ENCODE peak calls at places on chromosomes 5 and 9, in eight cellular contexts. Q is kidney, M is mammary epithelial cell, J is thoracic aorta, E is OCI-LY7, N is aorta, R is uterus, H is psoas muscle. P is an unnamed sample. For H3K4me1, the result is how much of the 10 kb centered on the place peaks cover.

GRCh38 chr9:86700601-86701000 is 246.7 kb downstream of the GAS1 start:
- DNase-seq in M (peak), R (peak), J (no peak), N (peak), Q (peak), H (peak), E (no peak), P (no peak)

GRCh38 chr9:131635285-131635684 is 90.0 kb downstream of the PRRT1B start:
- DNase-seq in R (peak), J (peak), M (peak), Q (peak), N (peak), H (peak), E (no peak), P (peak)

GRCh38 chr9:4371108-4371507 is 71.2 kb upstream of the GLIS3 start:
- DNase-seq in M (peak), H (no peak), N (peak), Q (no peak), E (no peak), J (no peak), R (no peak), P (no peak)

GRCh38 chr5:62621280-62621679 is 42.7 kb downstream of the LRRC70 start:
- DNase-seq in E (no peak), H (no peak), N (no peak), Q (no peak), R (no peak), M (no peak), J (no peak), P (no peak)

GRCh38 chr5:169164481-169164925 is 136.4 kb downstream of the SLIT3 start:
- DNase-seq in N (peak), M (peak), R (no peak), Q (no peak), J (no peak), E (no peak), H (no peak), P (no peak)

GRCh38 chr9:119951090-119951489 is 581.9 kb upstream of the BRINP1 start:
- DNase-seq in M (no peak), R (no peak), N (peak), E (no peak), J (peak), H (no peak), Q (no peak), P (no peak)

GRCh38 chr9:125732562-125732961 is 14.6 kb upstream of the PBX3 start:
- DNase-seq in R (no peak), Q (no peak), E (no peak), J (no peak), M (no peak), H (no peak), N (no peak), P (no peak)

GRCh38 chr9:8234286-8234819 is 434.8 kb upstream of the DMAC1 start:
- DNase-seq in R (no peak), M (no peak), J (no peak), Q (no peak), N (no peak), E (no peak), H (no peak), P (no peak)

GRCh38 chr9:130311019-130311773 is 45.6 kb downstream of the HMCN2 start:
- DNase-seq in N (peak), M (no peak), R (no peak), J (no peak), Q (peak), E (no peak), H (no peak), P (no peak)

GRCh38 chr5:167952278-167952990 is 339.0 kb upstream of the WWC1 start:
- DNase-seq in M (no peak), H (no peak), R (no peak), Q (no peak), E (no peak), J (no peak), N (no peak), P (no peak)

GRCh38 chr5:12695651-12696050 is 791.4 kb upstream of the CTNND2 start:
- DNase-seq in E (no peak), M (no peak), J (no peak), Q (no peak), R (no peak), N (no peak), H (no peak), P (no peak)

GRCh38 chr5:2685651-2686050 is 65.8 kb downstream of the IRX2 start:
- DNase-seq in H (no peak), Q (no peak), E (no peak), M (peak), R (no peak), N (no peak), J (no peak), P (no peak)

GRCh38 chr5:17114715-17115599 is 102.5 kb upstream of the BASP1 start:
- DNase-seq in E (no peak), R (no peak), J (no peak), H (no peak), Q (no peak), N (no peak), M (no peak), P (no peak)

GRCh38 chr5:172583931-172584511 is 57.0 kb upstream of the NEURL1B start:
- DNase-seq in J (no peak), H (peak), R (peak), N (no peak), E (no peak), Q (no peak), M (no peak), P (no peak)

GRCh38 chr5:54807421-54807820 is 178.0 kb downstream of the ESM1 start:
- DNase-seq in E (no peak), J (no peak), N (no peak), R (no peak), Q (no peak), M (peak), H (no peak), P (no peak)

GRCh38 chr9:134419684-134420076 is 93.4 kb downstream of the RXRA start:
- DNase-seq in H (no peak), Q (no peak), J (no peak), M (no peak), N (no peak), E (no peak), R (no peak), P (no peak)

GRCh38 chr9:8558176-8558575 is 758.6 kb upstream of the DMAC1 start:
- DNase-seq in E (no peak), J (no peak), H (no peak), R (no peak), M (peak), Q (no peak), N (no peak), P (no peak)

GRCh38 chr5:13567819-13568218 is 376.7 kb downstream of the DNAH5 start:
- DNase-seq in M (peak), H (no peak), Q (no peak), E (no peak), N (no peak), J (no peak), R (no peak), P (no peak)

GRCh38 chr5:12141496-12141895 is 237.2 kb upstream of the CTNND2 start:
- DNase-seq in J (no peak), H (no peak), N (no peak), Q (no peak), R (no peak), M (no peak), E (no peak), P (no peak)

GRCh38 chr9:111148994-111149759 is 110.9 kb upstream of the LPAR1 start:
- DNase-seq in M (no peak), J (no peak), E (no peak), R (peak), H (peak), N (peak), Q (no peak), P (no peak)

GRCh38 chr9:38677660-38678303 is 42.2 kb downstream of the FAM240B start:
- DNase-seq in M (no peak), E (no peak), J (no peak), N (no peak), R (no peak), H (no peak), Q (no peak), P (no peak)

GRCh38 chr5:64822329-64822728 is 53.6 kb downstream of the CWC27 start:
- DNase-seq in H (no peak), M (no peak), R (no peak), E (no peak), Q (no peak), J (no peak), N (no peak), P (no peak)

GRCh38 chr5:154993461-154993860 is 20.1 kb upstream of the KIF4B start:
- DNase-seq in Q (no peak), J (no peak), E (no peak), H (no peak), M (no peak), N (no peak), R (no peak), P (no peak)

GRCh38 chr5:72178910-72179815 is 71.9 kb downstream of the MAP1B start:
- DNase-seq in E (no peak), H (peak), M (peak), R (peak), J (peak), N (peak), Q (peak), P (peak)

GRCh38 chr9:68780735-68781134 is 75.7 kb downstream of the PIP5K1B start:
- DNase-seq in E (peak), M (peak), Q (no peak), N (no peak), R (no peak), J (no peak), H (no peak), P (no peak)

GRCh38 chr5:177169271-177169670 is 35.7 kb downstream of the NSD1 start:
- DNase-seq in H (no peak), Q (no peak), E (no peak), M (no peak), R (no peak), N (no peak), J (no peak), P (no peak)

GRCh38 chr9:111945216-111945615 is 48.6 kb downstream of the UGCG start:
- DNase-seq in M (no peak), H (no peak), N (no peak), R (no peak), E (no peak), J (no peak), Q (no peak), P (no peak)

GRCh38 chr5:66807743-66808142 is 211.6 kb downstream of the MAST4 start:
- DNase-seq in E (no peak), H (no peak), J (no peak), Q (no peak), M (peak), N (no peak), R (no peak), P (no peak)

GRCh38 chr9:121674952-121675351 is 23.5 kb downstream of the DAB2IP start:
- DNase-seq in Q (peak), M (peak), J (no peak), E (no peak), R (no peak), H (no peak), N (peak), P (no peak)

GRCh38 chr5:1037671-1038416 is 29.2 kb downstream of the NKD2 start:
- DNase-seq in Q (peak), R (no peak), E (no peak), H (peak), M (no peak), N (peak), J (no peak), P (no peak)

GRCh38 chr5:54794437-54794970 is 190.9 kb downstream of the ESM1 start:
- DNase-seq in H (no peak), Q (no peak), M (no peak), N (no peak), E (no peak), J (no peak), R (no peak), P (no peak)

GRCh38 chr9:117706421-117707150 is 2.4 kb downstream of the TLR4 start:
- DNase-seq in E (no peak), M (peak), H (no peak), J (no peak), R (no peak), N (no peak), Q (no peak), P (no peak)

GRCh38 chr5:17218353-17219005 is 1.0 kb downstream of the BASP1 start:
- DNase-seq in H (peak), E (peak), J (peak), M (peak), R (peak), Q (peak), N (peak), P (no peak)

GRCh38 chr9:130405657-130406257 is 39.0 kb upstream of the ASS1 start:
- DNase-seq in N (no peak), M (no peak), R (no peak), H (no peak), Q (no peak), E (no peak), J (no peak), P (no peak)

GRCh38 chr9:137114220-137114612 is 317 bp downstream of the DPP7 start:
- DNase-seq in R (no peak), N (no peak), J (no peak), M (no peak), Q (no peak), E (no peak), H (no peak), P (no peak)

GRCh38 chr5:178420424-178420823 is 169.8 kb downstream of the COL23A1 start:
- DNase-seq in J (no peak), H (no peak), R (no peak), N (no peak), M (no peak), E (no peak), Q (peak), P (no peak)
- H3K4me1 ChIP-seq in J (under half), H (under half), R (under half), N (under half), M (under half), E (under half), Q (under half), P (under half)

DNA sequence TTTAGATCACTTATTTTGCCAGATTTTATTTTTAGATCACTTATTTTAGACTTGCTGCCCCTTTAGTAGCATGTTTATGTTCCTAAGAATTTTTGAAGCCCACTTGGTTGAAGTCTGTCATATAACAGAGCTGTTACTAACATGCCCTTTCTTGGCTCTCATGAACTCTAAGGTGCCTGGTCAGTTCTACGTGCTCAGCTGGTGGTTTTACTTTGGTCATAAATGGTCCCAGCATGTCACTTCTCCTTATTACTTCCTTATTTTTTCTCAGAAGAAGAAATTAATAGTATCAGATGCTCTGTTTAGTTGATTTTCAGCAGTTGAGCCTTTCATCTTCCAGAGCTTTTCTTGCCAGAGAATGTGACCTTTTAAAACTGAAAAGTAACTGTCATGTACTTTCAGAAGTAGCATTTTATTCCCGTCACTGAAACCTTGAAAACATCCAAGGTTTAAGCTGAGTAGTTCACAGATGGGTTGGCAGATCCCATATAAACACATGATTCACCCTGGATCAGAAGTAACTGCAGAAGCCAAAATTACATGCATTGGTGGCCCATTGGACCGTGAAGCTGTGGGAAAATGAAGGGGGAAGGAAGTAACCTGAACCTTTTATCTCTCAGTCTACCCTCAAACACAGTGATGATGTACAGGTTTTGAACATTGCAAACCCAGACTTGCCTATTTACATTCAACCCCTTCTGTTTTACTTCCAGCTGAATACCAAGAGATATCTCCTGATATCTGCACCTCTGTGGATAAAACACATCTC is 50.5 kb downstream of the HACD4 start:
- DNase-seq in H (no peak), J (no peak), R (no peak), Q (no peak), M (no peak), E (peak), N (no peak), P (no peak)
- H3K4me1 ChIP-seq in H (under half), J (under half), R (under half), Q (under half), M (under half), E (under half), N (under half), P (under half)

GRCh38 chr5:73825736-73826135 is 199.7 kb downstream of the ARHGEF28 start:
- DNase-seq in J (no peak), H (no peak), R (no peak), M (no peak), Q (no peak), E (no peak), N (no peak), P (no peak)

GRCh38 chr5:73825219-73825618 is 199.2 kb downstream of the ARHGEF28 start:
- DNase-seq in R (no peak), H (no peak), M (no peak), J (no peak), Q (no peak), N (no peak), E (no peak), P (no peak)

GRCh38 chr5:73822276-73822988 is 196.4 kb downstream of the ARHGEF28 start:
- DNase-seq in E (no peak), M (no peak), J (no peak), R (no peak), N (no peak), H (no peak), Q (no peak), P (no peak)

GRCh38 chr5:73822989-73823339 is 197.0 kb downstream of the ARHGEF28 start:
- DNase-seq in E (no peak), J (no peak), M (peak), H (no peak), Q (no peak), N (no peak), R (no peak), P (no peak)

DNA sequence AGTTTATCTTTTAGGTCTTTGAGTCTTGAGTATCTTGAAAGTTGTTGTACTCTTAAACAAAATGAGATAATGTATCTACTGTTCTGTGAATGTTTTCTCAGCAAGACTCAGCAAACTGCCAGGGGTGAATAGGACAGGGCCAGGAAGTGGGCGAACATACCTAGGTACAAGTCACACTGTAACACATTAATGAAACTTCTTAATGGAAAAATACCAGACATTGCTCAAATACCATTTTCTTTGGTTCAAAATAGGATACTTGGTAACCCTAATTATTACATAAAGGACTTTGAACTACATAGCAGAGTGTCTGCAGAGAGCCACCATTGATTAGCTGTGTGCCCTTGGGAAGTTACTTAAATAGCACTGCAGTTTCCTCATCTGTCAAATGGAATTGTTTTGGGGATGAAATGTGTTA is 197.5 kb downstream of the ARHGEF28 start:
- DNase-seq in N (no peak), M (peak), R (no peak), J (no peak), H (no peak), E (no peak), Q (no peak), P (no peak)
- H3K4me1 ChIP-seq in N (under half), M (half or more), R (under half), J (under half), H (under half), E (under half), Q (half or more), P (under half)

DNA sequence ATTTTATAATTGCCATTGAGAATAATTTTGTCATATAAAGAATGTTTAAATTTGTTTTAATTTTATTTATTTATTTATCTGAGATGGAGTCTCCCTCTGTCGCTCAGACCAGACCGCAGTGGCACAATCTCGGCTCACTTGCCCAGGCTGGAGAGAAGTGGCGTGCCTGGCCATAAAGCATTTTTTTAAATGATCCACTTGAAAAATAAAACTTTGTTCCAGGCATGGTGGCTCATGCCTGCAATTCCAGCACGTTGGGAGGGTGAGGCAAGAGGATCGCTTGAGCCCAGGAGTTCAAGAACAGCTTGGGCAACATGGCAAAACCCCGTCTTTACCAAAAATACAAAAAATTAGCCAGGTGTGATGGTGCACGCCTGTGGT is 2.1 kb upstream of the SIT1 start:
- DNase-seq in M (no peak), Q (peak), H (no peak), R (no peak), E (no peak), J (no peak), N (no peak), P (no peak)
- H3K4me1 ChIP-seq in M (under half), Q (under half), H (under half), R (under half), E (half or more), J (under half), N (under half), P (under half)

DNA sequence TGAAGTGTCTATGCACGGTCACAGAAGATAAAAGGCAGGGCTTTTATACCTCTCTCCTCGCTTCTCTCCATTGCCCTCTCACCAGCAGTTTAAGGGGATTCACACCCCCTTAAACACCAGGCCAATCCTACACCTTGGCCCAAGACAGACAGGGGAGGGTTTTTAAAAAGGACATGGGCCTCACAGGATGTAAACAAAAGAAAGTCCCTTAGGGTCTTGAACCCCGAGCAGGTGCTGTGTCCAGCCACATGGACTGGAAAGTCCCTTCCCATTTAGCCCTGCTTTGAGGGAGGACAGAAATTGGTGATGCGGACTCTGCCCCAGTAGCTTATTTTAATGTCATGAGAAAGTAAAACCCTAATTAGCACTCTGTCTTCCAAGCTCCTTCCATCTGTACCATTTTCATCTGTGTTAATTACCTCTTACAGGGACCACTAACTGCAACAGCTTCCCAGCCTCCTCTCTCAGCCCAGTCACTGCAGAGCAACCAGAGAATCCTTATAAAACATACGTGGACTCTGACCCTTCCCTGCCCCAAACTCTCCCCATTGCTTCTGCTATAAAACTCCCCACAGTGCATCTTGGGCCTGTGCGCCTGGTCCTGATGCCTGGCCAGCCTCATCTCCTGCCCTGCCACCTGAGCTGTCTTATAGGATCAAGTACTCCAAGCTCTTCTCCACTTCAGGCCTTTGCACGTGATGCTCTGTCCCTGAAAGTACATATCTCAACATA is 16.7 kb downstream of the WHRN start:
- DNase-seq in N (no peak), R (no peak), M (no peak), Q (no peak), H (no peak), J (no peak), E (no peak), P (no peak)
- H3K4me1 ChIP-seq in N (under half), R (under half), M (under half), Q (under half), H (under half), J (under half), E (under half), P (under half)